ENCODE peak calls at places on chromosome 11, in ten cellular contexts. R, D, V, B, Y, M, Q, E, P and X are unnamed samples.
A peak's percentile ranks its signal among the peaks of the same experiment; 100 is the strongest.

GRCh38 chr11:107743161-107743560 is 31.3 kb upstream of the SLN start:
- DNase-seq in Q (no peak), D (no peak), E (no peak), V (no peak), M (no peak), B (no peak), Y (no peak), P (no peak), R (no peak), X (no peak)

GRCh38 chr11:79173615-79174014 is 267.2 kb downstream of the TENM4 start:
- DNase-seq in M (no peak), Y (peak; percentile 77), V (peak; percentile 17), D (no peak), B (no peak), Q (no peak), R (no peak), E (no peak), P (peak; percentile 35), X (no peak)

GRCh38 chr11:19935507-19935906 is 222.9 kb downstream of the NAV2 start:
- DNase-seq in E (no peak), V (peak; percentile 64), D (no peak), R (no peak), Q (no peak), B (no peak), P (no peak), M (peak; percentile 25), Y (peak; percentile 86), X (no peak)

GRCh38 chr11:47259178-47259977 is 1.6 kb downstream of the NR1H3 start:
- DNase-seq in Y (peak; percentile 30), V (peak; percentile 82), B (no peak), E (no peak), R (peak; percentile 83), P (no peak), D (peak; percentile 71), M (no peak), Q (peak; percentile 74), X (peak; percentile 72)

GRCh38 chr11:66680966-66681645 is 3.4 kb upstream of the RBM4B start:
- DNase-seq in V (no peak), D (no peak), Y (no peak), P (no peak), Q (no peak), M (no peak), R (no peak), E (no peak), B (no peak), X (no peak)

GRCh38 chr11:67261942-67262681 is 4.2 kb upstream of the GRK2 start:
- DNase-seq in Y (no peak), P (no peak), E (no peak), D (no peak), B (peak; percentile 8), Q (no peak), R (peak; percentile 11), M (no peak), V (no peak), X (no peak)

GRCh38 chr11:73784080-73784634 is 3.5 kb upstream of the MRPL48 start:
- DNase-seq in R (no peak), Q (no peak), E (no peak), V (no peak), Y (peak; percentile 38), B (no peak), D (no peak), P (no peak), M (no peak), X (peak; percentile 66)

GRCh38 chr11:95790933-95791247 is 592 bp downstream of the CEP57 start:
- DNase-seq in B (peak; percentile 21), R (peak; percentile 72), Y (peak; percentile 64), E (peak; percentile 96), P (peak; percentile 61), Q (peak; percentile 18), M (no peak), V (peak; percentile 65), D (peak; percentile 76), X (peak; percentile 71)

GRCh38 chr11:126113515-126113957 is 50.9 kb upstream of the CDON start:
- DNase-seq in M (no peak), D (peak; percentile 99), E (peak; percentile 95), Y (peak; percentile 96), P (peak; percentile 68), V (peak; percentile 98), R (peak; percentile 90), B (peak; percentile 85), Q (peak; percentile 61), X (no peak)

GRCh38 chr11:78227906-78228305 is 39.2 kb downstream of the USP35 start:
- DNase-seq in R (no peak), D (no peak), E (no peak), P (no peak), B (no peak), Y (no peak), V (no peak), M (no peak), Q (no peak), X (peak; percentile 37)

GRCh38 chr11:133894956-133895549 is 49.7 kb upstream of the SPATA19 start:
- DNase-seq in E (no peak), B (no peak), P (no peak), Y (no peak), Q (peak; percentile 18), D (no peak), M (no peak), V (no peak), R (no peak), X (peak; percentile 3)

GRCh38 chr11:95671768-95672167 is 117.8 kb downstream of the FAM76B start:
- DNase-seq in E (no peak), D (no peak), Q (no peak), P (no peak), V (no peak), Y (peak; percentile 45), M (no peak), R (no peak), B (no peak), X (no peak)

GRCh38 chr11:13294178-13294577 is 16.6 kb downstream of the BMAL1 start:
- DNase-seq in D (no peak), V (no peak), R (no peak), Y (no peak), B (no peak), M (no peak), E (no peak), P (no peak), Q (no peak), X (no peak)

GRCh38 chr11:63670738-63671321 is 346 bp downstream of the ATL3 start:
- DNase-seq in P (peak; percentile 55), B (no peak), V (peak; percentile 72), R (peak; percentile 78), M (no peak), D (peak; percentile 69), Q (peak; percentile 84), Y (no peak), E (peak; percentile 73), X (peak; percentile 59)

DNA sequence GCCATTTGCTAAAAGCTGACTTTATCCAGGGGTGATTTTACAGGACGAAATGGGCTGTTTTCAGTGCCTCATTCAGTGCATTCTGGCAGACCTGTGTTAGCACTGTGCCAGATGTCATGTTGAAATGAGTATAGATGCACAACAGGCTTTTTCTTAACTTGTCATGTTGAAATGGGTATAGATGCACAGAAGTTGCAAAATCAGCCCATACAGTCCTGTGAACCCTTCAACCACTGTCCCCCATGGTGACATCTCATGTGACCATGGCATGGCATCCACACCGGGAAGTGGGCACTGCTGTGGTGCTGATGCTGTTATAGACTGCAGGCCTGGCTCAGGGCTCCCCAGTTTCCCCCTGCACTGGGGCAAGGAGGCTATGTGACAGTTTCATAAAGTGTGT is 2.5 kb downstream of the TALDO1 start:
- DNase-seq in M (no peak), Y (no peak), B (no peak), E (no peak), Q (no peak), V (no peak), P (no peak), D (no peak), R (no peak), X (no peak)
- H3K36me3 ChIP-seq in M (no peaks in the 10 kb centered on the region), Y (peaks cover 4% of the 10 kb centered on the region), B (no peaks in the 10 kb centered on the region), E (no peaks in the 10 kb centered on the region), Q (no peaks in the 10 kb centered on the region), V (no peaks in the 10 kb centered on the region), P (peaks cover 6% of the 10 kb centered on the region), D (no peaks in the 10 kb centered on the region), R (no peaks in the 10 kb centered on the region), X (peaks cover 31% of the 10 kb centered on the region)

GRCh38 chr11:455566-456147 is 5.6 kb downstream of the PTDSS2 start:
- DNase-seq in B (no peak), Y (no peak), R (no peak), M (no peak), D (no peak), Q (no peak), P (no peak), E (no peak), V (no peak), X (no peak)
- H3K36me3 ChIP-seq in B (peaks cover 7% of the 10 kb centered on the region), Y (peaks cover 37% of the 10 kb centered on the region), R (no peaks in the 10 kb centered on the region), M (peaks cover 8% of the 10 kb centered on the region), D (peaks cover under 1% of the 10 kb centered on the region), Q (peaks cover 17% of the 10 kb centered on the region), P (peaks cover 54% of the 10 kb centered on the region), E (peaks cover 4% of the 10 kb centered on the region), V (peaks cover 2% of the 10 kb centered on the region), X (peaks cover 10% of the 10 kb centered on the region)

DNA sequence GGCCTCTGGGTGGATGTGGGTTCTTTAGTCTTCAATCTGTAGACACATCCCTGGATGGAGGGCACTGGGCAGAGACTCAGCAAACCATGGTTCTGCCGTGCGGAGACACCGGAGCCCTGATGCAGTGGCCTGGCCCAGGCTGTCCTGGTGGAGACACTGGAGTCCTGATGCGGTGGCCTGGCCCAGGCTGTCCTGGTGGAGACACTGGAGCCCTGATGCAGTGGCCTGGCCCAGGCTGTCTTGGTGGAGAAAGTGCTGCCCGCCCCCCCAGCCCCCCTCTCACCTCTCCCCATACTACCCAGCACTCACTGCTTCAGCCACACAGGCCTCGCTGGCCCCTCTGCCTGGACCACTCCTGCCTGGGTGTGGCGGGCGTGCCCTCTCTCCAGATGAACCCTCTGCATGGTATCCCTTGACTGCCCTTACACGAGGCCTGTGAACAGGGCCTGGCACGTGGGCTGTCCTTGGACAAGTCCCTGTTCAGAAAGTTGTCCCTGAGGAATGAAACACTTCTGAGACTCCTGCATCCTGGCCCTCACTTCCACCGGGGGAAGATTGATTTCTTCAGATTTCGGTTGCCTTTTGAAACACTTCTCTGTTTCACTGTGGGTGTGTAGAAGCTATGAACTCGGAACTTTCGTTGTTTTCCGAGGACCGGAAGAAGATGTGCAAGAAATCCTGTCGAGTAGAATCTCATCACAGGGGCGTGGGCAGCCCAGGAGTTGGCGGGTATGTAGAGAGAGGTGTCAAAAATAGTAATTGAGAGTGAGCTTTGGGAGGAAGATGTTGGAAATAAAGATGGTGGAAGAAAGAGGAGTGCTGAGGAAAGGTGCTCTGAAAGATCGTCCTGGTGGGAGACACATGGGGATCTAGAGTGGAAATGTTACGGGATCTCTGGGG is 26.3 kb downstream of the IGHMBP2 start:
- DNase-seq in B (no peak), R (no peak), E (no peak), Q (no peak), P (no peak), D (no peak), Y (no peak), M (no peak), V (no peak), X (no peak)
- H3K36me3 ChIP-seq in B (peaks cover 47% of the 10 kb centered on the region), R (no peaks in the 10 kb centered on the region), E (peaks cover 15% of the 10 kb centered on the region), Q (peaks cover 61% of the 10 kb centered on the region), P (peaks cover 99% of the 10 kb centered on the region), D (peaks cover 20% of the 10 kb centered on the region), Y (peaks cover 53% of the 10 kb centered on the region), M (peaks cover 13% of the 10 kb centered on the region), V (peaks cover 44% of the 10 kb centered on the region), X (peaks cover 58% of the 10 kb centered on the region)

DNA sequence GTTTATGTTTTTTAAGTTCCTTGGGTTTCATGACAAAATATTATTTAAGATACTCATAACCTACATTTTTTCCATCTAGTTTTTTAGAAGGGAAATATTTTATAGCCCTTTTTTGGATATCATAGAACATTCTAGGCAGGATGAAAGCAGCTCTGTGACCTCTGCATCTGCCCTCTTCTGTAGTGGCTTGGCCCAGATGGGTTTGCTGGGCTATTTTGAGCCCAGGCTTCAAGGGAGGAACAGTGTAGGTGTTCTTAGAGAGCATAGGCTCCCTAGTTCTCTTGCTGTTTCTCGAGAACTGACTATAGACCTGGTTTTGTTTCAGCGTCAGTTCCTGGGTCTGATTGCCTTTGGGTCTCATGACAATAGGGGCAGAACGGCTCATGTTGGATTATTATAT is 32.2 kb downstream of the DIXDC1 start:
- DNase-seq in D (no peak), R (no peak), Q (no peak), Y (no peak), V (no peak), P (no peak), B (no peak), E (no peak), M (no peak), X (no peak)
- H3K36me3 ChIP-seq in D (no peaks in the 10 kb centered on the region), R (no peaks in the 10 kb centered on the region), Q (peaks cover 31% of the 10 kb centered on the region), Y (peaks cover 14% of the 10 kb centered on the region), V (no peaks in the 10 kb centered on the region), P (peaks cover 49% of the 10 kb centered on the region), B (no peaks in the 10 kb centered on the region), E (no peaks in the 10 kb centered on the region), M (no peaks in the 10 kb centered on the region), X (peaks cover 10% of the 10 kb centered on the region)